ENCODE peak calls at places on chromosomes 13 and 19, in nine cellular contexts. Q is stimulated activated CD8-positive, alpha-beta memory T cell treated with anti-CD3 and anti-CD28 coated beads, Interleukin-4, amount 100 ng/mL, for 24 hours; U is neural progenitor cell; G is HS-27A; A is NCI-H2029 treated with DMSO at 0.1 percent for 48 hours; W is amniotic stem cell; C is tibial artery; Z is A549; H is kidney tubule cell. X is an unnamed sample.

GRCh38 chr13:96141032-96141431 is 51.1 kb downstream of the HS6ST3 start:
- DNase-seq in Q (no peak), U (peak), G (no peak), A (no peak), W (peak), C (no peak), Z (peak), H (peak), X (no peak)

GRCh38 chr13:20851844-20852402 is 50.6 kb downstream of the XPO4 start:
- DNase-seq in Q (no peak), U (no peak), G (no peak), A (no peak), W (no peak), C (no peak), Z (no peak), H (no peak), X (no peak)

GRCh38 chr13:63190742-63191141 is 1775.1 kb upstream of the PCDH20 start:
- DNase-seq in Q (no peak), U (no peak), G (peak), A (no peak), W (peak), C (no peak), Z (peak), H (peak), X (no peak)

GRCh38 chr13:66565261-66565660 is 664.9 kb downstream of the PCDH9 start:
- DNase-seq in Q (no peak), U (no peak), G (no peak), A (no peak), W (no peak), C (no peak), Z (no peak), H (no peak), X (no peak)

GRCh38 chr19:1768248-1768647 is 14.9 kb downstream of the ONECUT3 start:
- DNase-seq in Q (no peak), U (peak), G (no peak), A (no peak), W (no peak), C (no peak), Z (no peak), H (no peak), X (no peak)

GRCh38 chr19:45172611-45173208 is 5.3 kb downstream of the TRAPPC6A start:
- DNase-seq in Q (no peak), U (no peak), G (no peak), A (no peak), W (no peak), C (no peak), Z (no peak), H (no peak), X (no peak)

GRCh38 chr19:800360-801029 is 3.2 kb downstream of the PTBP1 start:
- DNase-seq in Q (no peak), U (no peak), G (no peak), A (no peak), W (no peak), C (no peak), Z (no peak), H (peak), X (peak)

GRCh38 chr13:63910406-63910957 is 2494.8 kb upstream of the PCDH20 start:
- DNase-seq in Q (no peak), U (peak), G (no peak), A (no peak), W (no peak), C (no peak), Z (peak), H (peak), X (no peak)

GRCh38 chr13:33911521-33911920 is 93.6 kb downstream of the RFC3 start:
- DNase-seq in Q (no peak), U (no peak), G (no peak), A (no peak), W (no peak), C (no peak), Z (no peak), H (no peak), X (no peak)

GRCh38 chr19:28606269-28607032 is 606.5 kb downstream of the UQCRFS1 start:
- DNase-seq in Q (no peak), U (no peak), G (no peak), A (no peak), W (no peak), C (no peak), Z (peak), H (peak), X (no peak)

GRCh38 chr13:39463611-39464010 is 139.4 kb downstream of the LHFPL6 start:
- DNase-seq in Q (no peak), U (no peak), G (no peak), A (no peak), W (no peak), C (no peak), Z (no peak), H (no peak), X (no peak)

GRCh38 chr13:51499841-51500240 is 47.0 kb upstream of the INTS6 start:
- DNase-seq in Q (no peak), U (no peak), G (no peak), A (no peak), W (no peak), C (no peak), Z (no peak), H (peak), X (no peak)

GRCh38 chr19:3857449-3858003 is 11.3 kb downstream of the ZFR2 start:
- DNase-seq in Q (no peak), U (no peak), G (no peak), A (no peak), W (no peak), C (no peak), Z (no peak), H (peak), X (no peak)

GRCh38 chr19:43700368-43701015 is 15.4 kb upstream of the IRGC start:
- DNase-seq in Q (no peak), U (peak), G (no peak), A (peak), W (peak), C (peak), Z (no peak), H (no peak), X (peak)

GRCh38 chr13:44431150-44431549 is 57.5 kb downstream of the SERP2 start:
- DNase-seq in Q (no peak), U (peak), G (no peak), A (no peak), W (no peak), C (no peak), Z (peak), H (no peak), X (no peak)

GRCh38 chr19:11268783-11269267 is 6.5 kb upstream of the DOCK6 start:
- DNase-seq in Q (no peak), U (no peak), G (no peak), A (no peak), W (no peak), C (peak), Z (peak), H (no peak), X (peak)